ENCODE peak calls at places on chromosomes 1 and 21, in nine cellular contexts. Z, M, E, L, V, G, T, Q and K are unnamed samples.

GRCh38 chr21:43618940-43619339 is 40.3 kb downstream of the HSF2BP start:
- DNase-seq in Z (no peak), M (no peak), E (no peak), L (no peak), V (no peak), G (no peak), T (no peak), Q (no peak), K (no peak)

GRCh38 chr21:31283025-31283424 is 61.0 kb downstream of the TIAM1 start:
- DNase-seq in Z (no peak), M (no peak), E (no peak), L (no peak), V (no peak), G (no peak), T (no peak), Q (no peak), K (no peak)

GRCh38 chr1:8848663-8849386 is 29.7 kb downstream of the ENO1 start:
- DNase-seq in Z (peak; percentile 95), M (peak; percentile 66), E (peak; percentile 71), L (peak; percentile 94), V (peak; percentile 82), G (peak; percentile 92), T (peak; percentile 99), Q (peak; percentile 95), K (peak; percentile 97)

GRCh38 chr1:33161061-33161681 is 20.7 kb downstream of the TRIM62 start:
- DNase-seq in Z (peak; percentile 82), M (no peak), E (no peak), L (peak; percentile 77), V (peak; percentile 96), G (peak; percentile 70), T (peak; percentile 98), Q (no peak), K (no peak)

GRCh38 chr1:16397095-16397494 is 30.1 kb downstream of the SZRD1 start:
- DNase-seq in Z (no peak), M (no peak), E (no peak), L (no peak), V (no peak), G (no peak), T (no peak), Q (no peak), K (no peak)

GRCh38 chr21:34157456-34158025 is 84.2 kb downstream of the MRPS6 start:
- DNase-seq in Z (no peak), M (no peak), E (no peak), L (no peak), V (peak; percentile 66), G (no peak), T (no peak), Q (no peak), K (no peak)

GRCh38 chr1:73611681-73612080 is 586.3 kb downstream of the LRRIQ3 start:
- DNase-seq in Z (no peak), M (no peak), E (no peak), L (no peak), V (no peak), G (no peak), T (no peak), Q (no peak), K (no peak)

GRCh38 chr1:17539526-17540254 is at the start of gene ARHGEF10L:
- DNase-seq in Z (peak; percentile 72), M (no peak), E (no peak), L (peak; percentile 45), V (no peak), G (no peak), T (peak; percentile 40), Q (peak; percentile 79), K (no peak)

GRCh38 chr1:65066766-65067490 is 81.1 kb upstream of the AK4 start:
- DNase-seq in Z (peak; percentile 95), M (peak; percentile 75), E (peak; percentile 82), L (peak; percentile 91), V (peak; percentile 77), G (peak; percentile 73), T (peak; percentile 69), Q (peak; percentile 97), K (peak; percentile 87)

GRCh38 chr1:12121212-12122000 is 45.4 kb upstream of the TNFRSF1B start:
- DNase-seq in Z (no peak), M (no peak), E (no peak), L (no peak), V (no peak), G (peak; percentile 94), T (no peak), Q (no peak), K (no peak)

GRCh38 chr1:198845851-198846250 is 207.0 kb downstream of the PTPRC start:
- DNase-seq in Z (no peak), M (no peak), E (no peak), L (no peak), V (no peak), G (peak; percentile 67), T (no peak), Q (no peak), K (no peak)

GRCh38 chr1:19448491-19449439 is 36.6 kb downstream of the CAPZB start:
- DNase-seq in Z (peak; percentile 81), M (no peak), E (peak; percentile 49), L (peak; percentile 62), V (no peak), G (peak; percentile 83), T (peak; percentile 25), Q (no peak), K (no peak)

GRCh38 chr1:20166047-20166446 is 19.8 kb upstream of the UBXN10 start:
- DNase-seq in Z (peak; percentile 54), M (no peak), E (no peak), L (peak; percentile 43), V (no peak), G (no peak), T (no peak), Q (no peak), K (no peak)

GRCh38 chr1:80534606-80535360 is 1266.0 kb upstream of the ADGRL2 start:
- DNase-seq in Z (no peak), M (no peak), E (no peak), L (no peak), V (no peak), G (peak; percentile 5), T (no peak), Q (no peak), K (no peak)

GRCh38 chr21:36381841-36382589 is 3.2 kb upstream of the CHAF1B start:
- DNase-seq in Z (no peak), M (no peak), E (no peak), L (no peak), V (no peak), G (peak; percentile 21), T (no peak), Q (no peak), K (no peak)

GRCh38 chr1:33392639-33393038 is 38.3 kb downstream of the PHC2 start:
- DNase-seq in Z (no peak), M (no peak), E (no peak), L (no peak), V (no peak), G (peak; percentile 54), T (no peak), Q (no peak), K (no peak)

GRCh38 chr1:235933017-235933416 is 66.3 kb upstream of the LYST start:
- DNase-seq in Z (no peak), M (no peak), E (no peak), L (no peak), V (no peak), G (no peak), T (no peak), Q (no peak), K (no peak)

GRCh38 chr21:38170705-38171682 is 85.8 kb upstream of the KCNJ15 start:
- DNase-seq in Z (no peak), M (no peak), E (no peak), L (no peak), V (peak; percentile 6), G (peak; percentile 20), T (peak; percentile 2), Q (no peak), K (no peak)

GRCh38 chr1:225762002-225762441 is 15.6 kb upstream of the SRP9 start:
- DNase-seq in Z (no peak), M (no peak), E (no peak), L (no peak), V (no peak), G (peak; percentile 58), T (peak; percentile 58), Q (no peak), K (no peak)

GRCh38 chr1:6260961-6261614 is at the start of gene GPR153:
- DNase-seq in Z (no peak), M (peak; percentile 46), E (no peak), L (peak; percentile 60), V (peak; percentile 43), G (peak; percentile 50), T (peak; percentile 85), Q (peak; percentile 77), K (no peak)